ENCODE peak calls at places on chromosomes 2 and 18, in six cellular contexts. M is IMR-90, N is fibroblast of pulmonary artery, Y is heart right ventricle, O is mucosa of descending colon, I is A549. Z is an unnamed sample.

GRCh38 chr2:216257089-216257488 is 115.2 kb downstream of the MARCHF4 start:
- DNase-seq in Y (no peak), N (no peak), M (peak; percentile 13), O (no peak), I (no peak), Z (no peak)

GRCh38 chr2:197613509-197613987 is 61.8 kb downstream of the RFTN2 start:
- DNase-seq in I (no peak), N (peak; percentile 76), M (peak; percentile 13), Y (no peak), O (no peak), Z (peak; percentile 65)

GRCh38 chr2:102186676-102187190 is at the start of gene IL1RL2:
- DNase-seq in M (no peak), O (peak; percentile 72), N (peak; percentile 45), Y (no peak), I (no peak), Z (no peak)

GRCh38 chr2:223093436-223093839 is 41.4 kb downstream of the KCNE4 start:
- DNase-seq in O (no peak), M (peak; percentile 72), N (peak; percentile 67), Y (peak; percentile 65), I (no peak), Z (peak; percentile 39)

GRCh38 chr18:8701546-8702118 is 3.7 kb upstream of the MTCL1 start:
- DNase-seq in N (peak; percentile 91), I (peak; percentile 64), M (peak; percentile 91), O (no peak), Y (no peak), Z (peak; percentile 89)

GRCh38 chr2:164625378-164625971 is 4.2 kb upstream of the GRB14 start:
- DNase-seq in N (peak; percentile 67), I (no peak), O (no peak), M (no peak), Y (no peak), Z (peak; percentile 50)

GRCh38 chr18:10023853-10024638 is 110.2 kb downstream of the VAPA start:
- DNase-seq in O (no peak), N (no peak), Y (no peak), M (no peak), I (no peak), Z (no peak)

GRCh38 chr18:67486534-67486933 is 30.0 kb downstream of the DSEL start:
- DNase-seq in M (no peak), Y (no peak), N (no peak), O (no peak), I (no peak), Z (no peak)

GRCh38 chr2:145411493-145411892 is 891.6 kb upstream of the ZEB2 start:
- DNase-seq in Y (no peak), N (no peak), O (no peak), M (no peak), I (no peak), Z (no peak)

GRCh38 chr2:66456183-66457041 is 21.5 kb downstream of the MEIS1 start:
- DNase-seq in I (no peak), N (peak; percentile 39), M (no peak), O (no peak), Y (no peak), Z (no peak)

GRCh38 chr2:232926448-232927040 is 56.5 kb downstream of the SNORC start:
- DNase-seq in Y (no peak), N (no peak), O (no peak), M (no peak), I (no peak), Z (no peak)

GRCh38 chr2:48454504-48454903 is 75.5 kb upstream of the STON1 start:
- DNase-seq in I (no peak), M (peak; percentile 19), O (no peak), N (peak; percentile 62), Y (no peak), Z (peak; percentile 50)

GRCh38 chr2:31426096-31426495 is 11.6 kb upstream of the XDH start:
- DNase-seq in N (no peak), I (no peak), Y (no peak), O (no peak), M (no peak), Z (no peak)

GRCh38 chr18:35112696-35113095 is 71.5 kb downstream of the MAPRE2 start:
- DNase-seq in I (no peak), M (no peak), O (no peak), N (no peak), Y (no peak), Z (no peak)

DNA sequence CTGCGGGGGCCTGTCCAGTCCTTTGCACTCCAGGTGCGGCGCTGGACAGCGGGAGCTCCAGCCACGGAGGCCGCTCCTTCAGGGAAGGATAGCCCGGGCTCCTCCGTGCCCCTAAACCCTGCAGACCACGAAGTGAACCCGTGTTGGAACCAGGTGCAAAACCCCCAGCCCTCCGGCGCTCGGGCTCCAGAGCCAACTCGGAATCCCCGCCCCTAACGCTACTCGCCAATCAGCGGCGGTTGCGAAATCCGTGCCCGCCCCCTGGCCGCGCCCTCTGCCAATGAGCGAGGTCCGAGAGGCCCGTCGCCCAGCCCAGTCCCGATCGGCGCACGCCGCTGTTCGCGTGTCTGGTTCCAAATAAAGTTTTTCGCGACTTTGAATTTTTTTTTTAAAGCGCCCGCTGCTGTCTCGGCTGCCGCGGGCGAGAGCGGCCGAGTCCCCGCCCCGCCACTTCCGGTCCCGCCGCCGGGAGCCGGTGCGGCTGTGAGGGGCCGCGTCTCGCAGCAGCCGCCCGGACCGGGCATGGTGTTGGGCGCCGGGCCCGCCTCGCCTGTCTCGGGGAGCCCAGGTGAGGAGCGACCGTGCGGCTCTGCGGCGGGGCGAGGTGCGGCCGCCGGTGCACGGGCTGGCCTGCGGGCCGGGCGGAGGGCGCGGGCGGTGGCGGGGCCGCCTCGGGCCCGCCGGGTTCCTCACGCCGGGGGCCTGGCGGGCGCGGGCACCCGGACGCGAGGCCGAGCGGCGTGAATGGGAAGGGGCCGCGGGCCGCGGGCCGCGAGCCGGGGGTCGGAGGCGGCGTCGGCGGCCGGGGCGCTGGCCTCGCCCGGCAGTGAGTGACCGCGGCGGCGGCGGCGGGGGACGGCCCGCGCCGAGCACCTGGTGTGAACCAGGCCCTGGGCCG is at the start of gene UBE2F:
- DNase-seq in M (peak; percentile 95), I (peak; percentile 93), O (peak; percentile 99), N (peak; percentile 98), Y (peak; percentile 97), Z (peak; percentile 98)
- TF ChIP-seq CTCF in M (no peak), I (no peak), O (no peak), N (no peak), Y (no peak), Z (no peak)

DNA sequence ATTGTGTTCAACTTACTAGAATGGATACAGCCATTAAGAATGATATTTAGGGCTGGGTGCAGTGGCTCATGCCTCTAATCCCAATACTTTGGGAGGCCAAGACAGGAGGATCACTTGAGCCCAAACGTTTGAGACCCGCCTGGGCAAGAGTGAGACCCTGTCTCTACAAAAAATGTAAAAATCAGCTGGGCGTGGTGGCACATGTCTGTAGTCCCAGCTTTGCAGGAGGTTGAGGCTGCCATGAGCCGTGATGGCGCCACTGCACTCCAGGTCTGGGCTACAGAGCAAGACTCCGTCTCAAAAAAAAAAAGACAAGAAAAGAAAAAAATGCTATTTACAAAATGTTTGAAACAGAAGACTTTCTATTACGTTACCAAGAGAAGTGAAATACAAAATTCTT is 30.0 kb downstream of the REEP1 start:
- DNase-seq in N (no peak), O (no peak), I (no peak), M (no peak), Y (no peak), Z (no peak)
- TF ChIP-seq CTCF in N (no peak), O (no peak), I (no peak), M (no peak), Y (no peak), Z (no peak)

GRCh38 chr2:162092008-162092390 is 18.0 kb upstream of the DPP4 start:
- DNase-seq in O (no peak), Y (no peak), N (peak; percentile 51), M (no peak), I (no peak), Z (no peak)

GRCh38 chr2:162092656-162093556 is 18.9 kb upstream of the DPP4 start:
- DNase-seq in M (peak; percentile 96), Y (peak; percentile 38), I (no peak), N (peak; percentile 99), O (no peak), Z (peak; percentile 96)

GRCh38 chr2:162086904-162087303 is 12.9 kb upstream of the DPP4 start:
- DNase-seq in N (peak; percentile 74), I (no peak), M (no peak), Y (no peak), O (no peak), Z (no peak)

GRCh38 chr2:162090109-162090508 is 16.1 kb upstream of the DPP4 start:
- DNase-seq in I (no peak), N (peak; percentile 49), M (peak; percentile 71), Y (no peak), O (no peak), Z (no peak)

DNA sequence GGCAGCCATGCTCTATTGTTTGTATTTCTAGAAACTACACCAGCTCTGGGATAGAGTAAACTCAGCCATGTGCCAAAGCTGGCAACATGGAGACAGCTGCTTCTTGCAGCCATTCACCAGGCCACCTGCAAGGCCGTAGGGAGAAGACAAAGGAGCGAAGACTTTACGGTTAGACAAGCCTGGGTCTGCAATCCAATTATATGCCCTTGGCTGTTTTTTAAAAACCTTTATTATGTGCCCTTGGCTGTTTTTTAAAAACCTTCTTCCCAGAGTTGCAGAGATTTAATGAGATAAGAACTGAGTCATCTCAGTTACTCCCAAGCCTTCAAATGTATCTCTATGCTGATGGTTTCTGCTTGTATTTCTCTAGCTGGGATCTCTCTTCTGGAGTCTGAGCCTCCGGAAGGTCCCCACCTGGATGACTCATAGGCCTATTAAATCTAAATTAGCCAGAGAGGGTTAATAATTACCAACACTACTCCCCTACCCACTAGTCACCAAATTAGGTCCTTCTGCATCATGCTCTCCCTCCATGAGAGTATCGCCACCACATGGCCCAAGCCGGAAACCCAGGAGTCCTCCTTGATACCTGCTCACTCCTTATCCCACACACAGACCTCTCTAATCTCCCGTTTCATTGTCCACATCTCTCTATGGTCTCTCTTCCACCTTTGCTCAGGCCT is 17.5 kb upstream of the DPP4 start:
- DNase-seq in Y (no peak), N (no peak), M (peak; percentile 42), I (no peak), O (peak; percentile 77), Z (no peak)
- TF ChIP-seq CTCF in Y (no peak), N (peak; percentile 14), M (no peak), I (peak; percentile 10), O (no peak), Z (peak; percentile 21)

GRCh38 chr2:149577269-149577668 is 10.3 kb downstream of the MMADHC start:
- DNase-seq in M (no peak), N (no peak), O (no peak), Y (no peak), I (no peak), Z (no peak)

GRCh38 chr2:149575742-149576141 is 11.8 kb downstream of the MMADHC start:
- DNase-seq in N (no peak), O (no peak), I (no peak), Y (no peak), M (no peak), Z (no peak)

GRCh38 chr2:149572102-149572953 is 15.2 kb downstream of the MMADHC start:
- DNase-seq in M (no peak), Y (no peak), O (no peak), N (no peak), I (no peak), Z (no peak)

GRCh38 chr2:149575277-149575676 is 12.3 kb downstream of the MMADHC start:
- DNase-seq in Y (no peak), O (no peak), M (no peak), I (no peak), N (no peak), Z (no peak)

DNA sequence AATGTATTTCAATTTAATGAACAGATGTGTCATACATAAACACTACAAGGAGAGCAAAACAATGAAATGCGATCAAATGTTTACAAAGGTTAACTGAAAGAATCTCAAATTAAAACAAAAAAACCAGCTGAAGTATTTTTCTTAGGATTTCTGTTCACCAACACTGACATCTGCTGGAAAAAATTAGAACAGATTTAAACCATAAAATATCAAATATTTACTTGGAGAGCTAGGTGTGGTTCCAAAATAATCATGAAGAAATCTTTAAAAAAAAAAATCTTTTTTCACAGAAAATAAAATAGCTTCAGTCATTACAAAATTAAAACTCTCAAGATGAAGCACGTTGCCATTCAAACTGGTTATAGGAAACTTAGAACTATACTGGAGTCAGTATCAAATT is 13.8 kb downstream of the MMADHC start:
- DNase-seq in I (no peak), N (peak; percentile 16), M (peak; percentile 48), O (no peak), Y (no peak), Z (peak; percentile 30)
- TF ChIP-seq CTCF in I (peak; percentile 47), N (peak; percentile 36), M (peak; percentile 53), O (no peak), Y (peak; percentile 20), Z (peak; percentile 41)